ENCODE peak calls at places on chromosomes 13 and 19, in seven cellular contexts. H, F, E, U, C, Y and B are unnamed samples.
A peak's percentile ranks its signal among the peaks of the same experiment; 100 is the strongest.

GRCh38 chr13:30580852-30581502 is 36.7 kb upstream of the USPL1 start:
- DNase-seq in E (no peak), Y (peak; percentile 29), H (no peak), C (no peak), U (no peak), F (no peak), B (no peak)

GRCh38 chr19:21202865-21203494 is 61.1 kb downstream of the ZNF431 start:
- DNase-seq in F (peak; percentile 56), Y (no peak), U (no peak), C (no peak), H (no peak), E (peak; percentile 3), B (peak; percentile 20)

GRCh38 chr19:33303791-33304759 is 1.7 kb upstream of the CEBPA start:
- DNase-seq in C (no peak), F (peak; percentile 15), H (no peak), U (no peak), Y (peak; percentile 35), E (no peak), B (no peak)

GRCh38 chr19:52398091-52398461 is 427 bp downstream of the ZNF528 start:
- DNase-seq in Y (no peak), F (no peak), E (no peak), C (no peak), U (peak; percentile 24), H (peak; percentile 0), B (no peak)

GRCh38 chr13:30734434-30734833 is 909 bp upstream of the ALOX5AP start:
- DNase-seq in F (no peak), H (no peak), C (no peak), U (no peak), E (no peak), Y (no peak), B (no peak)

GRCh38 chr13:29591310-29591709 is 4.2 kb downstream of the SLC7A1 start:
- DNase-seq in Y (no peak), E (no peak), F (no peak), H (no peak), U (no peak), C (no peak), B (peak; percentile 41)

GRCh38 chr19:44585371-44586141 is 27.8 kb upstream of the IGSF23 start:
- DNase-seq in H (no peak), C (no peak), U (no peak), Y (no peak), F (no peak), E (no peak), B (peak; percentile 51)

GRCh38 chr19:6861683-6862286 is 25.6 kb upstream of the ADGRE1 start:
- DNase-seq in U (no peak), Y (no peak), H (no peak), C (no peak), F (no peak), E (no peak), B (no peak)

GRCh38 chr19:1400281-1401137 is 833 bp downstream of the GAMT start:
- DNase-seq in E (peak; percentile 10), C (no peak), Y (peak; percentile 93), F (no peak), U (peak; percentile 18), H (no peak), B (peak; percentile 59)

GRCh38 chr13:113804703-113805430 is 45.8 kb downstream of the TMEM255B start:
- DNase-seq in E (no peak), Y (no peak), H (no peak), F (no peak), U (no peak), C (no peak), B (no peak)

GRCh38 chr19:49064768-49065611 is at the start of gene NTF4:
- DNase-seq in F (peak; percentile 80), H (no peak), E (no peak), C (no peak), Y (peak; percentile 52), U (no peak), B (no peak)